ENCODE peak calls at places on chromosomes 11 and 22, in nine cellular contexts. E is stimulated activated CD4-positive, alpha-beta T cell treated with anti-CD3 and anti-CD28 coated beads, TNF-alpha, amount 100 ng/mL, for 24 hours; T is MM.1S; O is A549; Z is activated naive CD4-positive, alpha-beta T cell treated with anti-CD3 and anti-CD28 coated beads for 36 hours; V is left ventricle myocardium superior; D is uterus; L is ascending aorta; Y is hypothalamus. Q is an unnamed sample.

GRCh38 chr11:66684635-66685034 is 6.9 kb upstream of the RBM4B start:
- DNase-seq in Z (no peak), D (no peak), Y (no peak), V (no peak), E (no peak), L (no peak), T (no peak), O (no peak), Q (no peak)

GRCh38 chr11:124026498-124026897 is at the start of gene OR10G8:
- DNase-seq in T (no peak), V (no peak), D (no peak), L (no peak), O (no peak), E (no peak), Z (no peak), Y (no peak), Q (no peak)

GRCh38 chr22:43293259-43293658 is 49.9 kb downstream of the SCUBE1 start:
- DNase-seq in O (no peak), T (no peak), L (no peak), D (no peak), Y (no peak), V (no peak), Z (no peak), E (no peak), Q (no peak)

GRCh38 chr11:70332567-70332966 is 62.1 kb downstream of the PPFIA1 start:
- DNase-seq in E (no peak), Z (no peak), L (no peak), Y (no peak), T (no peak), V (no peak), O (no peak), D (no peak), Q (no peak)

GRCh38 chr11:66973956-66974585 is 1.0 kb upstream of the C11orf86 start:
- DNase-seq in T (no peak), D (no peak), Y (no peak), V (no peak), E (no peak), L (no peak), Z (no peak), O (no peak), Q (no peak)

GRCh38 chr11:32176223-32176811 is 85.4 kb downstream of the RCN1 start:
- DNase-seq in Y (peak; percentile 12), Z (peak; percentile 91), L (peak; percentile 86), V (peak; percentile 45), D (peak; percentile 73), O (peak; percentile 65), E (peak; percentile 74), T (peak; percentile 71), Q (peak; percentile 71)

GRCh38 chr11:106457727-106458126 is 380.3 kb downstream of the AASDHPPT start:
- DNase-seq in T (no peak), L (no peak), Y (no peak), V (no peak), E (no peak), Z (no peak), O (no peak), D (no peak), Q (no peak)

GRCh38 chr11:60111793-60112192 is 23.3 kb downstream of the MS4A2 start:
- DNase-seq in O (no peak), L (no peak), T (no peak), V (no peak), Z (no peak), D (no peak), Y (no peak), E (no peak), Q (no peak)

GRCh38 chr11:105579111-105579510 is 30.8 kb upstream of the GRIA4 start:
- DNase-seq in T (no peak), L (no peak), E (no peak), O (no peak), Y (no peak), D (no peak), V (no peak), Z (no peak), Q (no peak)

GRCh38 chr22:17199131-17199731 is 20.0 kb downstream of the ADA2 start:
- DNase-seq in D (peak; percentile 36), T (no peak), Y (no peak), L (no peak), O (no peak), E (no peak), Z (no peak), V (peak; percentile 63), Q (no peak)

GRCh38 chr11:72058416-72059034 is 21.8 kb downstream of the NUMA1 start:
- DNase-seq in E (no peak), Z (no peak), D (no peak), Y (no peak), T (no peak), L (peak; percentile 35), V (no peak), O (no peak), Q (no peak)

GRCh38 chr11:79335681-79336080 is 105.1 kb downstream of the TENM4 start:
- DNase-seq in L (no peak), Y (no peak), D (no peak), T (no peak), Z (no peak), E (no peak), V (no peak), O (no peak), Q (no peak)

GRCh38 chr11:46330154-46330886 is 16.9 kb upstream of the DGKZ start:
- DNase-seq in V (no peak), O (no peak), L (no peak), D (no peak), E (no peak), T (no peak), Y (no peak), Z (no peak), Q (no peak)

GRCh38 chr11:6599449-6599848 is 4.0 kb downstream of the RRP8 start:
- DNase-seq in E (no peak), D (peak; percentile 7), T (no peak), Z (no peak), L (no peak), Y (no peak), V (no peak), O (no peak), Q (no peak)

GRCh38 chr22:50282361-50283144 is 12.4 kb upstream of the MAPK11 start:
- DNase-seq in Y (no peak), T (no peak), O (peak; percentile 73), D (no peak), V (no peak), Z (no peak), L (no peak), E (no peak), Q (no peak)

GRCh38 chr22:18031670-18032454 is 7.5 kb upstream of the MICAL3 start:
- DNase-seq in T (no peak), L (peak; percentile 72), O (peak; percentile 48), D (peak; percentile 86), E (no peak), Z (no peak), Y (no peak), V (peak; percentile 49), Q (no peak)

GRCh38 chr11:103961010-103961409 is 75.4 kb upstream of the DDI1 start:
- DNase-seq in L (no peak), Z (no peak), D (no peak), V (no peak), E (no peak), O (peak; percentile 19), T (no peak), Y (no peak), Q (no peak)

GRCh38 chr22:42273855-42274451 is 3.5 kb upstream of the TCF20 start:
- DNase-seq in L (no peak), E (no peak), O (no peak), T (no peak), D (no peak), Y (no peak), V (no peak), Z (no peak), Q (no peak)

GRCh38 chr11:36258730-36259360 is 30.4 kb downstream of the COMMD9 start:
- DNase-seq in V (peak; percentile 48), L (no peak), E (no peak), D (peak; percentile 47), Z (peak; percentile 51), T (peak; percentile 43), Y (peak; percentile 16), O (peak; percentile 60), Q (peak; percentile 37)

GRCh38 chr11:76768091-76769047 is 14.8 kb upstream of the TSKU start:
- DNase-seq in T (peak; percentile 72), D (peak; percentile 79), Y (no peak), Z (peak; percentile 35), L (no peak), V (peak; percentile 80), O (no peak), E (no peak), Q (peak; percentile 91)

GRCh38 chr22:27839261-27839660 is 37.7 kb upstream of the MN1 start:
- DNase-seq in E (no peak), L (peak; percentile 46), O (no peak), V (no peak), T (no peak), D (peak; percentile 6), Z (no peak), Y (no peak), Q (no peak)

GRCh38 chr22:30219049-30219448 is 27.5 kb downstream of the LIF start:
- DNase-seq in L (no peak), Z (no peak), E (no peak), V (no peak), T (no peak), O (no peak), D (no peak), Y (no peak), Q (no peak)

GRCh38 chr11:17915500-17916143 is 97.2 kb downstream of the SERGEF start:
- DNase-seq in Z (no peak), E (no peak), L (no peak), Y (no peak), T (no peak), O (no peak), V (no peak), D (no peak), Q (no peak)

GRCh38 chr22:35589071-35589735 is 27.9 kb downstream of the MB start:
- DNase-seq in Y (no peak), D (peak; percentile 88), E (no peak), L (no peak), V (peak; percentile 52), O (peak; percentile 87), T (no peak), Z (no peak), Q (no peak)

GRCh38 chr22:42745118-42745517 is 24.4 kb upstream of the A4GALT start:
- DNase-seq in T (no peak), E (no peak), V (no peak), Y (no peak), Z (no peak), L (no peak), O (no peak), D (no peak), Q (no peak)

GRCh38 chr11:2366271-2366670 is 10.8 kb upstream of the CD81 start:
- DNase-seq in E (no peak), L (no peak), V (peak; percentile 62), Y (no peak), Z (no peak), T (no peak), D (no peak), O (no peak), Q (peak; percentile 47)

GRCh38 chr11:12508151-12508740 is 130.9 kb downstream of the PARVA start:
- DNase-seq in O (no peak), T (no peak), E (no peak), L (no peak), V (peak; percentile 51), Z (no peak), D (peak; percentile 47), Y (no peak), Q (no peak)

GRCh38 chr11:70525006-70525405 is 126.7 kb downstream of the CTTN start:
- DNase-seq in D (no peak), L (no peak), O (no peak), V (peak; percentile 26), E (no peak), T (no peak), Y (no peak), Z (no peak), Q (no peak)

Q was measured in RPMI8226.